ENCODE peak calls at places on chromosomes 11 and 22, in four cellular contexts. Z is A549, O is astrocyte of the cerebellum, D is cardiac fibroblast. V is an unnamed sample.

GRCh38 chr22:49670610-49671330 is 156.9 kb downstream of the BRD1 start:
- DNase-seq in Z (no peak), O (no peak), D (no peak), V (no peak)

GRCh38 chr22:45009881-45010531 is at the start of gene PHF21B:
- DNase-seq in Z (peak; percentile 71), O (peak; percentile 18), D (peak; percentile 18), V (peak; percentile 23)

GRCh38 chr11:126391970-126392637 is 36.6 kb downstream of the ST3GAL4 start:
- DNase-seq in Z (peak; percentile 14), O (no peak), D (no peak), V (peak; percentile 35)

GRCh38 chr11:101914349-101914736 is 467 bp upstream of the CEP126 start:
- DNase-seq in Z (no peak), O (no peak), D (no peak), V (no peak)

GRCh38 chr11:107689317-107690202 is 22.3 kb downstream of the SLN start:
- DNase-seq in Z (peak; percentile 47), O (no peak), D (peak; percentile 75), V (peak; percentile 71)

GRCh38 chr11:113796663-113797259 is 17.2 kb downstream of the CLDN25 start:
- DNase-seq in Z (peak; percentile 31), O (peak; percentile 31), D (peak; percentile 58), V (peak; percentile 59)

GRCh38 chr11:114081641-114082414 is 22.3 kb downstream of the ZBTB16 start:
- DNase-seq in Z (no peak), O (peak; percentile 86), D (peak; percentile 75), V (peak; percentile 90)

GRCh38 chr11:887589-887988 is 23.0 kb downstream of the CHID1 start:
- DNase-seq in Z (no peak), O (no peak), D (no peak), V (no peak)

GRCh38 chr11:124602751-124603150 is 8.5 kb upstream of the PANX3 start:
- DNase-seq in Z (no peak), O (no peak), D (peak; percentile 7), V (no peak)

GRCh38 chr11:128193633-128194032 is 393.7 kb downstream of the ETS1 start:
- DNase-seq in Z (no peak), O (no peak), D (no peak), V (no peak)

GRCh38 chr22:49510718-49511117 is 317.0 kb downstream of the BRD1 start:
- DNase-seq in Z (no peak), O (no peak), D (no peak), V (no peak)

GRCh38 chr11:22567759-22568158 is 57.9 kb downstream of the FANCF start:
- DNase-seq in Z (no peak), O (no peak), D (no peak), V (no peak)

GRCh38 chr22:20242393-20243175 is 25.5 kb downstream of the RTN4R start:
- DNase-seq in Z (no peak), O (no peak), D (no peak), V (no peak)

GRCh38 chr11:84012171-84012826 is 726.1 kb upstream of the CCDC90B start:
- DNase-seq in Z (no peak), O (peak; percentile 22), D (no peak), V (no peak)

GRCh38 chr11:64156235-64157011 is 9.5 kb downstream of the MACROD1 start:
- DNase-seq in Z (no peak), O (no peak), D (no peak), V (no peak)
- TF ChIP-seq CTCF in Z (no peak), O (no peak), D (no peak), V (no peak)

DNA sequence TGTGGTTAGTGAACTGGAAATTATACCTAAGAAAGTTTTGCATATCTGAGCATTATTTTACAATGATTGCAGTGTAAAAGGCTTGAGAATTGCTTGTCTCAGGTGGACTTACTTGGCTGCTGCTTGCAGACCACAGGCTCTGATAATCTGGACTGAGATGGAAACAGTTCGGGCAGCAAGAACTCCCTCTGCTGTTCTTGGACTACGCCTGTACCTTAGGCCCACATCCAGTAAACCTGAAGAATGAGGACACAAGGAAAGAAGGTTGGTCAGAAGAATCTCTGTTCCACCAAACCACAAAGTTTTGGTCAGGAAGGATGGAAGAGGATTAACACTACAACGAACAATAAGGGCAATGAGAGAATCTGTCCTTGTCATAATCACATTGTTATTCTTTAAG is 80.1 kb downstream of the C2CD3 start:
- DNase-seq in Z (peak; percentile 51), O (peak; percentile 9), D (peak; percentile 10), V (peak; percentile 29)
- TF ChIP-seq CTCF in Z (peak; percentile 30), O (peak; percentile 52), D (peak; percentile 8), V (peak; percentile 22)

GRCh38 chr11:129894281-129895125 is 875 bp downstream of the NFRKB start:
- DNase-seq in Z (no peak), O (no peak), D (peak; percentile 8), V (no peak)

GRCh38 chr11:129896062-129896461 is 684 bp upstream of the NFRKB start:
- DNase-seq in Z (no peak), O (no peak), D (no peak), V (no peak)

DNA sequence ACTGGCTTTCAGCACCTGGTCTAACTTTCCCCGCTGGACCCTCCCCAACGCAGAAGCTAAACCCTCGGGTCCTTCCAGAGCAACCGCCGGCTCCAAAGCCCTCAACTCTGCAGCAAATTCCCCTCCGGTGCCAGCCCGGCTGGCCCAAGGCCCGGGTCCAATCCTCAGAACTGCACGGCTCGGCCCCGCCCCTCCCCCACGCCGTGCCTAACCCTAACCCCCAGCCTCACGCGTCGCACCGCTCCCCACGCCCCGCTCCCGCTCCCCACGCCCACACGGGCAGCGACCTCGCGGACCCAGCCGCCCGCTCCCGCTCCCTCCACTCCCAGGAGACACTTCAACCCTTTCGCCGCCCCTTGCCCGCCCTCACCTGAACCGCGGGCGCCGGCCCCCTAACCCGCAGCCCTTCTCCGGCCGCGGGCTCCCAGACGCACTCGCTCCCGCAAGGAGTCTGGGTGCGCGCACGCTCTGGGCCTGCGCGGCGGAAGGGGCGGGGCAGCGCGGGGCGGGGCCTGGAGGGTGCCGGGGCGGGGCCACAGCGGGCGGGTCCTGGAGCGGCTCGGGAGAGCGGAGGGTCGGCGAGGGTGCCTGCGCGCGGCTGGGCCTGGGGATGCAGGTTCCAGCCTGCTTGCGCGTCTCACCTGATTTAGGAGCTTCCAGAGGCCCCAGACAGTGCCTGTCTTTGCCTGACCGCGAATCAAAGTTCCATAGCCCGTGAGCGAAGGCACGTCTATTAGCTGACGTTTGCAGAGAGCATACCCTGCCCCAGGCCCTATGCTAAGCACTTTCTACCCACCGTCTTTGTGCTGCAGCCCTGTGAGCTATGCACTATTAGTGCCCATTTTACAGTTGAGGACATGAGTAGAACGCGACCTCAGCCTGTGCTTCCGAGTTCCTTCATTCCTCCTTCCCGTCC is at the start of gene NFRKB:
- DNase-seq in Z (peak; percentile 58), O (no peak), D (peak; percentile 63), V (peak; percentile 62)
- TF ChIP-seq CTCF in Z (no peak), O (no peak), D (no peak), V (no peak)

GRCh38 chr22:42932857-42933782 is 76.0 kb upstream of the ARFGAP3 start:
- DNase-seq in Z (no peak), O (no peak), D (peak; percentile 46), V (no peak)
- TF ChIP-seq CTCF in Z (no peak), O (no peak), D (no peak), V (no peak)

GRCh38 chr22:22555596-22555995 is 3.5 kb downstream of the PRAME start:
- DNase-seq in Z (no peak), O (no peak), D (no peak), V (no peak)

GRCh38 chr22:22556995-22557925 is 1.8 kb downstream of the PRAME start:
- DNase-seq in Z (peak; percentile 81), O (no peak), D (no peak), V (no peak)

GRCh38 chr22:22556578-22556977 is 2.5 kb downstream of the PRAME start:
- DNase-seq in Z (no peak), O (no peak), D (no peak), V (no peak)

GRCh38 chr22:22558071-22558971 is 744 bp downstream of the PRAME start:
- DNase-seq in Z (peak; percentile 59), O (no peak), D (no peak), V (no peak)

DNA sequence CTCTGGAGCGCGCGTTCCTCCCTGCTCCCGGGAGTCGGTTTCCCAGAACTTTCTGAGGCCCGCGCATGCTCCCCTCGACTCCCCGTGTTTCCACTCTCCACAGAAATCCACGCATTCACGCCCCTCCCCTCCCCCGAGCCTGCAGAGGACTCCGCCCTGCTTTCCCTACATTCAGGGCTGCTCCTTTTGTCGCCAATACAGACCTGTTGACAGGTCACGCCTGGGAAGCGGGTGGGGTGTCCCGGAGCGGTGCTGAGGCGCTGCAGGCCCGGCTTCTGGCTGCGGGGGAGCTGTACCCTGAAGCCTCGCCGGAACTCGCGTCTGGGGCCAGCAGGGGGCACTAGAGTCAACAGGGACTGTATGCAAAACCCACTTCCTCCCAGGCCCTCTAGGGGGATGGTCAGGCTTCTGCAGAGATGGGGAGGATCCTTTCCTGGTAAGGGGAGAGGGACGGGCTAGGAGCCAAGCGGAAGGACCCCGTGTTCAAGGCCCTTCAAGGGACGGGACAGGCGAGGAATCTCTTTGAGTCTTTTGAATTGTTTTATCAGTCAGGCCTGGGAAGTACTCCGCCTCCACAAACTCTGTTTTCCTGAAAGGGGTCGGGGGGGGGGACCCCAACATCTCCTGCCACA is at the start of gene PRAME:
- DNase-seq in Z (peak; percentile 93), O (no peak), D (peak; percentile 61), V (peak; percentile 39)
- TF ChIP-seq CTCF in Z (peak; percentile 76), O (peak; percentile 27), D (peak; percentile 80), V (peak; percentile 57)

GRCh38 chr11:119486016-119486415 is 63.0 kb upstream of the THY1 start:
- DNase-seq in Z (no peak), O (no peak), D (no peak), V (no peak)

GRCh38 chr11:119483881-119484371 is 61.0 kb upstream of the THY1 start:
- DNase-seq in Z (no peak), O (no peak), D (no peak), V (no peak)

GRCh38 chr11:119486691-119487259 is 63.8 kb upstream of the THY1 start:
- DNase-seq in Z (no peak), O (no peak), D (no peak), V (no peak)

GRCh38 chr11:119483341-119483880 is 60.4 kb upstream of the THY1 start:
- DNase-seq in Z (no peak), O (no peak), D (no peak), V (no peak)

GRCh38 chr11:119484741-119485605 is 62.0 kb upstream of the THY1 start:
- DNase-seq in Z (no peak), O (no peak), D (no peak), V (no peak)
- TF ChIP-seq CTCF in Z (no peak), O (peak; percentile 17), D (peak; percentile 19), V (no peak)

DNA sequence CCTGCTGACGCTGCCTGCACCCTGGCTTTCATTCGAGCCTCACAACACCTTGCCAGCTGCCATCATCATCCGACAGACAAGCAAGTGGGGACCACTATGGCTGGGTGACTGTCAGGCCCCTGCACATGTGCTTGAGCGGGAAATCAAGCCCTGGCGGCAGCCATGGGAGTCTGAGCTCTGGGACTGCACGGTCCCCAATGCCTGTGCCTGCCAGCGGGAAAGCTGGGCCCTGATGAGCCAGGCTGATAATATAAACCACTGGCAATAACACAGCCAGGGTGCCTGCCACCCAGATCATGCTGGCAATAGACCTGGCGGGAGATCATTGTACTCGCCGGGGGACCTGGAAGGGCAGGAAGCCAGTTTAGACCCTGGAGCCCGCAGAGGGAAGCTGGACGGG is 2.5 kb downstream of the FGF3 start:
- DNase-seq in Z (no peak), O (no peak), D (no peak), V (no peak)
- TF ChIP-seq CTCF in Z (no peak), O (no peak), D (no peak), V (no peak)

DNA sequence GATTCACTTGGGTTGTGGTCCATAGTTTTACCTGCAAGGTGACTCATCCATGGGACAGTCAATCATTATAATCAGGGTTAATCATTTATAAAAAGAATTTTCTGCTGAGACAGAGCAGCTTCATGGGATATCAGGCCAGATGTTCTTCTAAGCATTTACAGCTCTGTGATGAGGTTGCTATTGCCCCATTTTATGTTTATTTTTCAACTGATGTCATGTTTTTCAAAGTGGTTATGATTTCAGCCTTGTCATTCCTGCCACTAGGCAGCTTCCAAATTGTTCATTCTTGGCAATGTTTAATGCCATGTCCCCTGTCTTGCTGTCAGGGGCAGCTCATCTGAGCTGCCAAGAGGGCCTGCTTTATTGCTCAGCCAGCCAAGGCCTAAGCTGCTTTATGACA is 35.9 kb upstream of the ZBED5 start:
- DNase-seq in Z (peak; percentile 90), O (no peak), D (peak; percentile 80), V (peak; percentile 51)
- TF ChIP-seq CTCF in Z (no peak), O (no peak), D (peak; percentile 43), V (no peak)